ENCODE peak calls at places on chromosomes 11 and 22, in four cellular contexts. E, O, T and I are unnamed samples.

GRCh38 chr11:133388975-133389568 is 143.2 kb downstream of the OPCML start:
- DNase-seq in T (no peak), E (no peak), O (no peak), I (no peak)

GRCh38 chr11:24132471-24132870 is 364.4 kb upstream of the LUZP2 start:
- DNase-seq in O (no peak), T (no peak), E (no peak), I (no peak)

GRCh38 chr11:87286338-87286737 is 248.6 kb downstream of the TMEM135 start:
- DNase-seq in E (no peak), T (no peak), O (no peak), I (no peak)

GRCh38 chr11:8735094-8735493 is 52.5 kb downstream of the RPL27A start:
- DNase-seq in T (no peak), O (no peak), E (no peak), I (no peak)

GRCh38 chr22:50673231-50674126 is 856 bp downstream of the SHANK3 start:
- DNase-seq in E (no peak), T (peak), O (peak), I (no peak)

GRCh38 chr22:20566420-20567260 is 59.2 kb downstream of the MED15 start:
- DNase-seq in T (no peak), E (no peak), O (no peak), I (no peak)

GRCh38 chr22:47155131-47155885 is 392.9 kb downstream of the TBC1D22A start:
- DNase-seq in E (no peak), O (no peak), T (no peak), I (no peak)

GRCh38 chr22:44145544-44145943 is 35.2 kb upstream of the PARVG start:
- DNase-seq in E (no peak), T (no peak), O (no peak), I (no peak)

GRCh38 chr11:12900496-12900895 is 108.6 kb upstream of the RASSF10 start:
- DNase-seq in E (no peak), O (no peak), T (no peak), I (no peak)

GRCh38 chr11:1488575-1489180 is 2.1 kb upstream of the MOB2 start:
- DNase-seq in T (no peak), E (no peak), O (no peak), I (no peak)

GRCh38 chr11:69114811-69115523 is 40.8 kb upstream of the SMIM38 start:
- DNase-seq in O (no peak), T (no peak), E (no peak), I (no peak)

GRCh38 chr11:7020183-7020917 is at the start of the genes NLRP14 and ZNF214:
- DNase-seq in T (peak), E (peak), O (peak), I (no peak)

GRCh38 chr22:27099896-27100295 is 442.5 kb downstream of the MIAT start:
- DNase-seq in E (no peak), O (no peak), T (no peak), I (no peak)

GRCh38 chr11:6404341-6405038 is 14.2 kb downstream of the SMPD1 start:
- DNase-seq in T (no peak), E (no peak), O (no peak), I (no peak)

GRCh38 chr22:36467946-36468345 is 13.5 kb downstream of the TXN2 start:
- DNase-seq in E (no peak), O (peak), T (no peak), I (peak)

GRCh38 chr11:83970061-83970671 is 684.0 kb upstream of the CCDC90B start:
- DNase-seq in E (no peak), O (no peak), T (no peak), I (no peak)

GRCh38 chr11:11977206-11977938 is 31.1 kb downstream of the DKK3 start:
- DNase-seq in O (no peak), T (no peak), E (no peak), I (no peak)

GRCh38 chr11:68812526-68812925 is 29.2 kb downstream of the CPT1A start:
- DNase-seq in E (no peak), T (no peak), O (no peak), I (no peak)

GRCh38 chr11:8063319-8063718 is 17.7 kb upstream of the TUB start:
- DNase-seq in O (no peak), E (no peak), T (no peak), I (no peak)

GRCh38 chr11:13343931-13344717 is 66.5 kb downstream of the BMAL1 start:
- DNase-seq in E (no peak), T (peak), O (peak), I (peak)

GRCh38 chr11:10208045-10208674 is 85.9 kb downstream of the SBF2 start:
- DNase-seq in E (no peak), T (peak), O (peak), I (no peak)

GRCh38 chr11:75508051-75508561 is 17.6 kb downstream of the GDPD5 start:
- DNase-seq in O (no peak), E (no peak), T (peak), I (peak)

GRCh38 chr11:57787920-57788716 is 26.5 kb downstream of the CTNND1 start:
- DNase-seq in E (no peak), O (no peak), T (no peak), I (peak)
- TF ChIP-seq GABPA in E (no peak), O (no peak), T (no peak), I (no peak)

DNA sequence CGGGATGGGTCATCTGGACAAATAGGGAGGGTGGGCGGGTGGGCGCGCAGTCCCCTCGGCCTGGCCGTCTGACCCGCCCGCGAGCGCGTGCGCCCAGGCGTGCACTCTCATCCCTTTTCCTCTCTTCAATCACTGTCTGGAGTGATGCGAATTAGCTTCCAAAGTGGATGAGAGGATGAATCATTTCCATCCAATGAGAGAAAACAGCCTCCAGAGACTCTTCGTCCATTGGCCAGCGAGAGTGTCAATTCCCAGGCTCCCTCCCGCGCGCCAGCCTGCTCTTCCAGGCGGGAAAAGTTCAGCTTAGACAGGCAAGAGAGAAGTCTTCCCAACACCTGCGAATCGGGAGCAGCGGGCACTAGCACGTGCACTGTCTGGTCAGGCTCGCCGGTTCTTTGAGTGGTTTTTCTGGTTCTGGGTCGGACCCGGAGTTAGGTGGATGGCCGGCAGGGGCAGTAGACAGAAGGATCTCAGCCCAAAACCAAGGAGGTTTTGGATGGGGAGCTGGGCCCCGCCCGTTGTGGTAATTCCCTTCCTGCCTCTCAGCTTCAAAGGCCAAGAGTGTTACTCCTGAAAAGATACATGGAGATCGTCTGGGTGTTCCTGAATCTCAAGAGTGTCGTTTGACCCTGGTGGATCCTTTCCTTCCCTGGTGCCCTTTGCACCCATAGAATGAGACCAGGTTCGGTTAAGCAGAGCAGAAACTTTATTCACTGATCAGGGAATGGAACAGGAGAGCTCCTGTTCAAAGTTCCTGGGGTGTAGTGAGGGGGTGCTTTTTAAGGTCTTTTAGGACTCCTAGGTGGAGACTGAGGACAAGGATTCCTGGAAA is 33.4 kb upstream of the GLYATL1 start:
- DNase-seq in T (peak), E (peak), O (peak), I (no peak)
- TF ChIP-seq CTCF in T (peak), E (peak), O (no peak), I (no peak)

GRCh38 chr11:31817621-31818493 is 6.7 kb upstream of the PAX6 start:
- DNase-seq in O (no peak), T (peak), E (no peak), I (no peak)

GRCh38 chr11:31817054-31817620 is 6.0 kb upstream of the PAX6 start:
- DNase-seq in T (peak), O (no peak), E (no peak), I (no peak)

GRCh38 chr11:31813961-31814868 is 3.1 kb upstream of the PAX6 start:
- DNase-seq in T (peak), E (no peak), O (no peak), I (no peak)

GRCh38 chr11:31816467-31817053 is 5.4 kb upstream of the PAX6 start:
- DNase-seq in E (no peak), O (peak), T (peak), I (no peak)

GRCh38 chr11:31815743-31816466 is 4.8 kb upstream of the PAX6 start:
- DNase-seq in O (peak), E (no peak), T (peak), I (no peak)
- TF ChIP-seq GABPA in O (no peak), E (no peak), T (no peak), I (no peak)

GRCh38 chr11:46916669-46917108 is 1.7 kb downstream of the LRP4 start:
- DNase-seq in O (peak), T (peak), E (no peak), I (peak)
- TF ChIP-seq CTCF in O (peak), T (peak), E (no peak), I (no peak)

DNA sequence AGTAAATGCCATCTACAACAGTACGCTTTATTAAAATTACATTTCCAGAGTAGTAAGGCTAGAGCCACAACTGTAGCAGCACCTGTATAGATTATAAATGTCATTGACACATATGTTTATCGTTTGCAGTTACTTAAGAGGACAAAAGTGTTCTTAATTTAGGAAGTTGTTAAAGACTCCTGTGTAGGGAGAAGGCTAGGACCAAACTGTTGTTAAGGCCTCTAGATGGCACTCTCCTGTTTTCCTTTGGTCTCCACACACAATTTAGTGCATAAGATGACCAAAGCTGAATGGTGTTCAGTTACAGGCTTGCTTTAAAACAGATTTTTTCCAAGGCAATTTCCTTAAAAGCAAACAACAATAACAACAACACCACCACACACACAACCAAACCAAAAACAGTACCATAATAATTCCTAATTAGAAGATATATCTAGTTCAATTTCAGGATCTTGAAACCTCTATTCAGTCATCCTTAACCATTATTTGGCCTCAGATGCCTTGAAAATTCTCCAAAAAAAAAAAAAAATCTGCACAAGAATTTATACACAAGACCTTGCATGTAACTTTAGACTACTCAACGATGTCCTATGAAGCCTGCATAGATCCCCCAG is 42.5 kb upstream of the APOA1 start:
- DNase-seq in O (no peak), E (no peak), T (peak), I (peak)
- TF ChIP-seq GABPA in O (no peak), E (no peak), T (no peak), I (no peak)

GRCh38 chr11:43934359-43935130 is 7.9 kb upstream of the C11orf96 start:
- DNase-seq in T (no peak), O (no peak), E (no peak), I (no peak)

GRCh38 chr11:43936081-43936480 is 6.4 kb upstream of the C11orf96 start:
- DNase-seq in T (no peak), E (no peak), O (no peak), I (peak)

GRCh38 chr11:43935131-43935979 is 7.1 kb upstream of the C11orf96 start:
- DNase-seq in E (no peak), T (no peak), O (no peak), I (no peak)

GRCh38 chr11:43941257-43941879 is 1.1 kb upstream of the C11orf96 start:
- DNase-seq in O (no peak), T (peak), E (no peak), I (no peak)

DNA sequence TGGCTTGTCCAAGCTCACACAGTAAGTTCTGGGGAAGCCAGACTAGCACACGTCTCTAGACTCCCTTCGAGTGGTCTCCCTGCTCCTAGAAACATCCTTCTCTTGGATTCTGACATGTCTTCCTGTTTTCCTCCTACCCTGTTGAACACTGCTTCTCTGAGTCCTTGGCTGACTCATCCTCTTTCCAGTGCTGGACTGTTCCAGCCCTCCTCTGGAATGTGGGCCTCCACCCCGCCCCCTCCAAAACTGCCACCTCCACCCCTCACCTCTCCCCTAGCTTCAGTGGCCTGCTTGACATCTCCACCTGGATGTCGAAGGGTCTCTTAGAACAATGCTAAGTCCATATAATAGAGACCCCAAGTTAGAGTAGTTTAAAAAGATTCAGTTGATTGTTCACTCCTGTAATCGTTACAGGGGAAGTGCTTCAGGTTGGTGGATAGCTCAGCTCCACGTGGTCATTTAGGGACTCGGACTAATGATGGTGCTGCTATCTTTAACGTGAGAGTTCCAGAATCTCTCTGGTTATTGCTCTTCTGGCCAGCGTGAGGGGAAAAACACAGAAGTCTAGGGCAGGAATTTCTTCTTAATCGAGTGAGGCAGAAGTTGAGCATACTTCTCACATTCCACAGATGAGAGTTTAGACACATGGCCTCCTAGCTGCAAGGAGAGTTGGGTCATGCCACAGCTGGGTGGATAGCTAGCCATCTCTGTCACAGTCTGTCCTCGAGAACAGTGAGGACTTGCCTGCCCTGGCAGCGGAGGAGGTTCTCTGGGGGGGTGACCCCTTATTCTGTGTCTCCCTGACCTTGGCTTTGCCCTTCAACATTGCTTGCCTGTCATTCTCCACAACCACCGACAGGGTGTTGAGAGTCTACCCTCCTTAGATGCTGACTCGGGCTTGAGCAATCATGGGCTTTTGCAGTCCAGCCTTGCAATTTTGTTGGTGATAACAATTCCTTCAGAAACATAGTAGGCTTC is 4.7 kb upstream of the C11orf96 start:
- DNase-seq in T (no peak), E (no peak), O (peak), I (no peak)
- TF ChIP-seq CTCF in T (no peak), E (peak), O (no peak), I (peak)